ENCODE peak calls at places on chromosomes 1 and 21, in nine cellular contexts. One of them, this sample, is unnamed.

GRCh38 chr1:6127587-6128163 is 52.4 kb downstream of the CHD5 start:
- DNase-seq in IMR-90: peak; percentile 23
- DNase-seq in GM23338: peak; percentile 94
- DNase-seq in MM.1S: peak; percentile 91
- DNase-seq in mesendoderm: peak; percentile 91
- DNase-seq in fibroblast of lung: peak; percentile 41
- DNase-seq in A549: peak; percentile 67
- DNase-seq in GM23248: peak; percentile 78
- DNase-seq in HepG2: no peak
- DNase-seq in this sample: peak; percentile 93

GRCh38 chr1:227731241-227731677 is 3.8 kb downstream of the JMJD4 start:
- DNase-seq in mesendoderm: no peak
- DNase-seq in GM23338: no peak
- DNase-seq in A549: no peak
- DNase-seq in HepG2: no peak
- DNase-seq in MM.1S: no peak
- DNase-seq in GM23248: no peak
- DNase-seq in IMR-90: no peak
- DNase-seq in fibroblast of lung: no peak
- DNase-seq in this sample: no peak

GRCh38 chr1:47865881-47866535 is 131.2 kb downstream of the TRABD2B start:
- DNase-seq in GM23338: no peak
- DNase-seq in IMR-90: no peak
- DNase-seq in HepG2: peak; percentile 68
- DNase-seq in fibroblast of lung: no peak
- DNase-seq in GM23248: no peak
- DNase-seq in MM.1S: no peak
- DNase-seq in A549: peak; percentile 3
- DNase-seq in mesendoderm: no peak
- DNase-seq in this sample: no peak

GRCh38 chr1:209790286-209791193 is 6.2 kb upstream of the C1orf74 start:
- DNase-seq in A549: peak; percentile 33
- DNase-seq in IMR-90: peak; percentile 6
- DNase-seq in GM23338: no peak
- DNase-seq in fibroblast of lung: no peak
- DNase-seq in HepG2: peak; percentile 63
- DNase-seq in mesendoderm: peak; percentile 32
- DNase-seq in GM23248: peak; percentile 7
- DNase-seq in MM.1S: no peak
- DNase-seq in this sample: no peak

GRCh38 chr1:177780096-177780700 is 189.7 kb downstream of the SEC16B start:
- DNase-seq in mesendoderm: peak; percentile 73
- DNase-seq in IMR-90: peak; percentile 57
- DNase-seq in GM23248: peak; percentile 75
- DNase-seq in HepG2: peak; percentile 63
- DNase-seq in fibroblast of lung: peak; percentile 78
- DNase-seq in MM.1S: peak; percentile 83
- DNase-seq in A549: peak; percentile 67
- DNase-seq in GM23338: peak; percentile 71
- DNase-seq in this sample: peak; percentile 80

GRCh38 chr1:151512801-151513625 is 1.8 kb downstream of the CGN start:
- DNase-seq in MM.1S: no peak
- DNase-seq in GM23248: no peak
- DNase-seq in mesendoderm: peak; percentile 93
- DNase-seq in fibroblast of lung: no peak
- DNase-seq in GM23338: peak; percentile 87
- DNase-seq in A549: no peak
- DNase-seq in IMR-90: no peak
- DNase-seq in HepG2: no peak
- DNase-seq in this sample: no peak

GRCh38 chr1:198879711-198880306 is 241.0 kb downstream of the PTPRC start:
- DNase-seq in GM23248: peak; percentile 9
- DNase-seq in A549: no peak
- DNase-seq in MM.1S: no peak
- DNase-seq in fibroblast of lung: no peak
- DNase-seq in IMR-90: no peak
- DNase-seq in mesendoderm: no peak
- DNase-seq in HepG2: no peak
- DNase-seq in GM23338: no peak
- DNase-seq in this sample: no peak

GRCh38 chr1:41503507-41504125 is 19.1 kb upstream of the EDN2 start:
- DNase-seq in MM.1S: no peak
- DNase-seq in GM23338: no peak
- DNase-seq in GM23248: peak; percentile 49
- DNase-seq in mesendoderm: peak; percentile 65
- DNase-seq in fibroblast of lung: no peak
- DNase-seq in A549: no peak
- DNase-seq in HepG2: no peak
- DNase-seq in IMR-90: no peak
- DNase-seq in this sample: no peak

GRCh38 chr1:31742462-31743212 is 21.5 kb downstream of the ADGRB2 start:
- DNase-seq in GM23248: no peak
- DNase-seq in A549: no peak
- DNase-seq in fibroblast of lung: no peak
- DNase-seq in MM.1S: no peak
- DNase-seq in IMR-90: no peak
- DNase-seq in mesendoderm: no peak
- DNase-seq in GM23338: peak; percentile 74
- DNase-seq in HepG2: no peak
- DNase-seq in this sample: no peak

GRCh38 chr1:31746687-31747086 is 17.5 kb downstream of the ADGRB2 start:
- DNase-seq in MM.1S: no peak
- DNase-seq in A549: no peak
- DNase-seq in HepG2: no peak
- DNase-seq in fibroblast of lung: no peak
- DNase-seq in mesendoderm: peak; percentile 48
- DNase-seq in GM23248: no peak
- DNase-seq in IMR-90: no peak
- DNase-seq in GM23338: no peak
- DNase-seq in this sample: peak; percentile 61

GRCh38 chr1:31745898-31746668 is 18.1 kb downstream of the ADGRB2 start:
- DNase-seq in GM23338: no peak
- DNase-seq in fibroblast of lung: no peak
- DNase-seq in MM.1S: no peak
- DNase-seq in HepG2: no peak
- DNase-seq in A549: no peak
- DNase-seq in mesendoderm: no peak
- DNase-seq in IMR-90: no peak
- DNase-seq in GM23248: no peak
- DNase-seq in this sample: no peak

GRCh38 chr1:31745071-31745897 is 18.9 kb downstream of the ADGRB2 start:
- DNase-seq in GM23248: peak; percentile 80
- DNase-seq in HepG2: peak; percentile 27
- DNase-seq in A549: peak; percentile 54
- DNase-seq in mesendoderm: peak; percentile 79
- DNase-seq in fibroblast of lung: peak; percentile 58
- DNase-seq in MM.1S: peak; percentile 72
- DNase-seq in IMR-90: peak; percentile 53
- DNase-seq in GM23338: peak; percentile 83
- DNase-seq in this sample: peak; percentile 91

GRCh38 chr1:31744165-31744888 is 19.8 kb downstream of the ADGRB2 start:
- DNase-seq in mesendoderm: no peak
- DNase-seq in A549: no peak
- DNase-seq in MM.1S: peak; percentile 95
- DNase-seq in fibroblast of lung: no peak
- DNase-seq in GM23248: no peak
- DNase-seq in GM23338: no peak
- DNase-seq in IMR-90: no peak
- DNase-seq in HepG2: no peak
- DNase-seq in this sample: peak; percentile 83
- H3K4me2 ChIP-seq in mesendoderm: no peak overlapping the region
- H3K4me2 ChIP-seq in A549: no peak overlapping the region
- H3K4me2 ChIP-seq in MM.1S: peak overlapping the region; percentile 55
- H3K4me2 ChIP-seq in fibroblast of lung: no peak overlapping the region
- H3K4me2 ChIP-seq in GM23248: no peak overlapping the region
- H3K4me2 ChIP-seq in GM23338: no peak overlapping the region
- H3K4me2 ChIP-seq in IMR-90: no peak overlapping the region
- H3K4me2 ChIP-seq in HepG2: no peak overlapping the region
- H3K4me2 ChIP-seq in this sample: peak overlapping the region; percentile 62

GRCh38 chr1:230750986-230751625 is 3.9 kb downstream of the CAPN9 start:
- DNase-seq in mesendoderm: no peak
- DNase-seq in MM.1S: no peak
- DNase-seq in HepG2: no peak
- DNase-seq in GM23338: no peak
- DNase-seq in IMR-90: no peak
- DNase-seq in GM23248: no peak
- DNase-seq in fibroblast of lung: no peak
- DNase-seq in A549: no peak
- DNase-seq in this sample: no peak
- H3K4me2 ChIP-seq in mesendoderm: no peak overlapping the region
- H3K4me2 ChIP-seq in MM.1S: no peak overlapping the region
- H3K4me2 ChIP-seq in HepG2: peak overlapping the region; percentile 87
- H3K4me2 ChIP-seq in GM23338: peak overlapping the region; percentile 73
- H3K4me2 ChIP-seq in IMR-90: no peak overlapping the region
- H3K4me2 ChIP-seq in GM23248: no peak overlapping the region
- H3K4me2 ChIP-seq in fibroblast of lung: no peak overlapping the region
- H3K4me2 ChIP-seq in A549: no peak overlapping the region
- H3K4me2 ChIP-seq in this sample: no peak overlapping the region

GRCh38 chr21:15409031-15409430 is 320.8 kb upstream of the USP25 start:
- DNase-seq in A549: no peak
- DNase-seq in MM.1S: no peak
- DNase-seq in GM23248: no peak
- DNase-seq in fibroblast of lung: no peak
- DNase-seq in GM23338: no peak
- DNase-seq in HepG2: no peak
- DNase-seq in mesendoderm: no peak
- DNase-seq in IMR-90: no peak
- DNase-seq in this sample: no peak

GRCh38 chr21:15408089-15408488 is 321.7 kb upstream of the USP25 start:
- DNase-seq in A549: no peak
- DNase-seq in HepG2: no peak
- DNase-seq in fibroblast of lung: no peak
- DNase-seq in MM.1S: peak; percentile 75
- DNase-seq in GM23338: no peak
- DNase-seq in IMR-90: no peak
- DNase-seq in GM23248: no peak
- DNase-seq in mesendoderm: no peak
- DNase-seq in this sample: no peak

GRCh38 chr21:15415541-15416261 is 314.1 kb upstream of the USP25 start:
- DNase-seq in fibroblast of lung: no peak
- DNase-seq in GM23338: no peak
- DNase-seq in MM.1S: no peak
- DNase-seq in HepG2: peak; percentile 6
- DNase-seq in mesendoderm: no peak
- DNase-seq in IMR-90: no peak
- DNase-seq in GM23248: peak; percentile 28
- DNase-seq in A549: no peak
- DNase-seq in this sample: no peak

GRCh38 chr21:15410853-15411252 is 318.9 kb upstream of the USP25 start:
- DNase-seq in IMR-90: no peak
- DNase-seq in GM23248: no peak
- DNase-seq in mesendoderm: no peak
- DNase-seq in MM.1S: no peak
- DNase-seq in fibroblast of lung: no peak
- DNase-seq in GM23338: no peak
- DNase-seq in HepG2: no peak
- DNase-seq in A549: no peak
- DNase-seq in this sample: no peak

DNA sequence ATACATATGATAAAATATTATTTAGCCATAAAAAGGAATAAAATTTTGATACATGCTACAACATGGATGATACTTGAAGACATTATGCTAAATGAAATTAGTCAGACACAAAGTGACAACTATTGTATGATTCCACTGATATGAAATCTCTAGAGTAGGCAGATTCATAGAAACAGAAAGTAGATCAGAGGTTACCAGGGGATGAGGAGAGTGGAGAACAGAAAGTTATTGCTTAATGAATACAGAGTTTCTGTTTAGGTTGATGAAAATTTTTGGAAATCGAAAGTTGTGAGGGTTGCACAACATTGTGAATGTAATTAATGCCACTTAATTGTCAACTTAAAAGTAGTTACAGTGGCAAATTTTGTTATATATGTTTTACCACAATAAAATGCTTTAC is 315.7 kb upstream of the USP25 start:
- DNase-seq in mesendoderm: no peak
- DNase-seq in GM23248: no peak
- DNase-seq in HepG2: no peak
- DNase-seq in IMR-90: no peak
- DNase-seq in fibroblast of lung: no peak
- DNase-seq in MM.1S: peak; percentile 68
- DNase-seq in GM23338: no peak
- DNase-seq in A549: no peak
- DNase-seq in this sample: no peak
- H3K4me2 ChIP-seq in mesendoderm: no peak overlapping the region
- H3K4me2 ChIP-seq in GM23248: no peak overlapping the region
- H3K4me2 ChIP-seq in HepG2: no peak overlapping the region
- H3K4me2 ChIP-seq in IMR-90: no peak overlapping the region
- H3K4me2 ChIP-seq in fibroblast of lung: no peak overlapping the region
- H3K4me2 ChIP-seq in MM.1S: no peak overlapping the region
- H3K4me2 ChIP-seq in GM23338: no peak overlapping the region
- H3K4me2 ChIP-seq in A549: no peak overlapping the region
- H3K4me2 ChIP-seq in this sample: no peak overlapping the region

GRCh38 chr1:225462429-225462713 is 34.5 kb upstream of the LBR start:
- DNase-seq in A549: no peak
- DNase-seq in mesendoderm: no peak
- DNase-seq in MM.1S: no peak
- DNase-seq in HepG2: no peak
- DNase-seq in GM23248: no peak
- DNase-seq in GM23338: no peak
- DNase-seq in fibroblast of lung: no peak
- DNase-seq in IMR-90: no peak
- DNase-seq in this sample: no peak

GRCh38 chr1:225460021-225460736 is 32.3 kb upstream of the LBR start:
- DNase-seq in IMR-90: no peak
- DNase-seq in GM23338: peak; percentile 24
- DNase-seq in A549: no peak
- DNase-seq in MM.1S: no peak
- DNase-seq in mesendoderm: no peak
- DNase-seq in HepG2: no peak
- DNase-seq in GM23248: peak; percentile 39
- DNase-seq in fibroblast of lung: no peak
- DNase-seq in this sample: no peak

GRCh38 chr1:225461533-225462428 is 33.9 kb upstream of the LBR start:
- DNase-seq in A549: no peak
- DNase-seq in HepG2: no peak
- DNase-seq in mesendoderm: no peak
- DNase-seq in GM23248: peak; percentile 44
- DNase-seq in MM.1S: no peak
- DNase-seq in IMR-90: no peak
- DNase-seq in GM23338: no peak
- DNase-seq in fibroblast of lung: no peak
- DNase-seq in this sample: no peak

GRCh38 chr1:225462714-225463574 is 35.1 kb upstream of the LBR start:
- DNase-seq in GM23248: no peak
- DNase-seq in A549: no peak
- DNase-seq in HepG2: no peak
- DNase-seq in IMR-90: no peak
- DNase-seq in fibroblast of lung: no peak
- DNase-seq in GM23338: no peak
- DNase-seq in mesendoderm: no peak
- DNase-seq in MM.1S: no peak
- DNase-seq in this sample: no peak

DNA sequence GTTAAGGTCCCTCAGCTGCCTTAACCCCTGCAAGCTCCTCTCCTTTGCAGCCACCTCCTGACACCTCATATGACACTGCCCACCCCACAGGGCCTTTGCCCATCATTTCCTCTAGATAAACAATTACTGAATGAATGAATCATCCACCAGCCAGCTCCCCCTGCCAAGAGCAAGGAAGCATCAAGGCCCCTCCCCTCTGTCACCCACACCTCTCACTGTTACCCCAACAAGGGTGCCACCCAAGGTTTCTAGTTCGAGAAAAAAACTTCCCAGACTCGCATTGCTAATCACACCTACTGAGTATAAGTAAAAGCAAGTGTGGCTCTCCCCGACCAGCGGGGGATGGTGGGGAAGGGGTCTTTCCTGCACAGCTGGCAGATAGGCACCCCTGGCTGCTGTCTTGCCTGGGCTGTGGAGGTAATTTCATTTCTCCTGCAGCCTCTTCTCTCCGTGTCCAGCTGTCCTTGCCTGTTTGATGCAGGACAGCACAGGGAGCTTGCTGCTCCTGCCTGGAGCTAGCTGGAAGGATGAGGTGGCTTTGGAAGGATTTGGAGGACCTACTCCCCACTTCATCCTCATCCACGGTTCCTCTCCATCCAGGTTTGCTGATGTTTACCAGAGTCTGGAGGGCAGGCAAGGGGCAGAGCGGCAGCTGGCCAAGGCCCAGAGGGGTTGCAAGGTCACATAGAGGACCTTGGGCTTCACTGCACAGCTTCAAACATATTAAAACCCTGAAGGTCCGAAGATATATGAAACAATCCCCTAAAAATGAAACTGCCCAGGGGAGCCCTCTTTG is 33.1 kb upstream of the LBR start:
- DNase-seq in A549: no peak
- DNase-seq in mesendoderm: no peak
- DNase-seq in GM23338: no peak
- DNase-seq in GM23248: peak; percentile 47
- DNase-seq in HepG2: no peak
- DNase-seq in MM.1S: no peak
- DNase-seq in fibroblast of lung: no peak
- DNase-seq in IMR-90: no peak
- DNase-seq in this sample: no peak
- H3K4me2 ChIP-seq in A549: peak overlapping the region; percentile 65
- H3K4me2 ChIP-seq in mesendoderm: no peak overlapping the region
- H3K4me2 ChIP-seq in GM23338: peak overlapping the region; percentile 26
- H3K4me2 ChIP-seq in GM23248: no peak overlapping the region
- H3K4me2 ChIP-seq in HepG2: peak overlapping the region; percentile 73
- H3K4me2 ChIP-seq in MM.1S: no peak overlapping the region
- H3K4me2 ChIP-seq in fibroblast of lung: no peak overlapping the region
- H3K4me2 ChIP-seq in IMR-90: no peak overlapping the region
- H3K4me2 ChIP-seq in this sample: no peak overlapping the region